ENCODE peak calls at places on chromosomes 7 and 10, in five cellular contexts. Z is iris pigment epithelial cell, U is EL, T is epithelial cell of esophagus, C is HuH-7.5. Y is an unnamed sample.

GRCh38 chr7:120949393-120949799 is 1.2 kb upstream of the ING3 start:
- DNase-seq in Z (no peak), U (no peak), T (peak), C (no peak), Y (no peak)

GRCh38 chr10:11715815-11716494 is 26.2 kb upstream of the ECHDC3 start:
- DNase-seq in Z (no peak), U (no peak), T (peak), C (peak), Y (no peak)

GRCh38 chr10:79286318-79286951 is 60.8 kb upstream of the PPIF start:
- DNase-seq in Z (peak), U (peak), T (peak), C (no peak), Y (peak)

GRCh38 chr7:94289071-94289470 is 105.6 kb upstream of the COL1A2 start:
- DNase-seq in Z (peak), U (peak), T (peak), C (peak), Y (peak)

GRCh38 chr7:143372070-143372469 is 9.1 kb upstream of the ZYX start:
- DNase-seq in Z (no peak), U (peak), T (peak), C (no peak), Y (peak)

GRCh38 chr10:46104071-46104585 is 58.1 kb upstream of the MSMB start:
- DNase-seq in Z (no peak), U (no peak), T (no peak), C (no peak), Y (no peak)

GRCh38 chr10:70567603-70568002 is 34.9 kb downstream of the PRF1 start:
- DNase-seq in Z (no peak), U (no peak), T (no peak), C (no peak), Y (no peak)

GRCh38 chr7:111025013-111025412 is 65.9 kb upstream of the LRRN3 start:
- DNase-seq in Z (no peak), U (no peak), T (no peak), C (no peak), Y (no peak)

GRCh38 chr7:73721237-73721848 is 1.9 kb upstream of the STX1A start:
- DNase-seq in Z (no peak), U (no peak), T (no peak), C (no peak), Y (peak)

GRCh38 chr7:148084138-148084537 is 506.4 kb upstream of the C7orf33 start:
- DNase-seq in Z (peak), U (peak), T (peak), C (no peak), Y (peak)

Y was measured in fibroblast of lung.